ENCODE peak calls at places on chromosomes 6 and 20, in eight cellular contexts. I is NCI-H82; L is caudate nucleus; C is RWPE1; V is memory B cell; T is ELR; S is retina; F is stimulated activated CD4-positive, alpha-beta T cell treated with anti-CD3 and anti-CD28 coated beads, Interleukin-4, amount 100 ng/mL, for 24 hours. O is an unnamed sample.

GRCh38 chr20:58942549-58942948 is 38.5 kb upstream of the NELFCD start:
- DNase-seq in I (no peak), L (no peak), C (no peak), V (no peak), T (peak; percentile 3), S (no peak), F (no peak), O (no peak)

GRCh38 chr6:45163952-45164766 is 164.0 kb upstream of the RUNX2 start:
- DNase-seq in I (no peak), L (no peak), C (peak; percentile 58), V (no peak), T (peak; percentile 13), S (no peak), F (peak; percentile 66), O (no peak)

GRCh38 chr6:105968230-105968954 is 117.7 kb upstream of the PRDM1 start:
- DNase-seq in I (no peak), L (no peak), C (no peak), V (no peak), T (no peak), S (no peak), F (no peak), O (no peak)

GRCh38 chr6:165488624-165489295 is 174.3 kb downstream of the PDE10A start:
- DNase-seq in I (no peak), L (no peak), C (no peak), V (no peak), T (no peak), S (no peak), F (no peak), O (no peak)

GRCh38 chr6:139436521-139437348 is 62.3 kb upstream of the CITED2 start:
- DNase-seq in I (no peak), L (no peak), C (peak; percentile 55), V (no peak), T (peak; percentile 37), S (no peak), F (no peak), O (no peak)

GRCh38 chr6:129863664-129864063 is 2.5 kb upstream of the TMEM244 start:
- DNase-seq in I (no peak), L (no peak), C (peak; percentile 43), V (no peak), T (peak; percentile 98), S (no peak), F (no peak), O (no peak)

GRCh38 chr20:20711413-20711812 is 1.0 kb downstream of the RALGAPA2 start:
- DNase-seq in I (no peak), L (no peak), C (no peak), V (no peak), T (no peak), S (no peak), F (peak; percentile 25), O (no peak)

GRCh38 chr6:148423133-148423532 is 80.5 kb downstream of the SASH1 start:
- DNase-seq in I (no peak), L (no peak), C (no peak), V (no peak), T (peak; percentile 50), S (no peak), F (no peak), O (no peak)

GRCh38 chr6:151136141-151136755 is 103.5 kb upstream of the AKAP12 start:
- DNase-seq in I (no peak), L (no peak), C (no peak), V (no peak), T (no peak), S (no peak), F (no peak), O (no peak)

GRCh38 chr6:90896165-90896549 is 309.3 kb upstream of the MAP3K7 start:
- DNase-seq in I (peak; percentile 21), L (no peak), C (no peak), V (no peak), T (no peak), S (peak; percentile 51), F (no peak), O (no peak)

GRCh38 chr6:170057034-170057734 is 233.7 kb downstream of the DLL1 start:
- DNase-seq in I (no peak), L (no peak), C (no peak), V (no peak), T (no peak), S (no peak), F (no peak), O (peak; percentile 36)

GRCh38 chr6:50007821-50008220 is 14.0 kb downstream of the DEFB110 start:
- DNase-seq in I (no peak), L (no peak), C (peak; percentile 57), V (no peak), T (peak; percentile 65), S (no peak), F (no peak), O (no peak)

GRCh38 chr20:3093861-3094361 is 9.4 kb upstream of the AVP start:
- DNase-seq in I (no peak), L (no peak), C (no peak), V (no peak), T (no peak), S (no peak), F (no peak), O (no peak)

GRCh38 chr6:158086706-158087518 is 81.2 kb downstream of the SERAC1 start:
- DNase-seq in I (no peak), L (peak; percentile 5), C (no peak), V (no peak), T (no peak), S (no peak), F (no peak), O (no peak)

GRCh38 chr6:131894735-131895424 is 56.3 kb downstream of the CCN2 start:
- DNase-seq in I (no peak), L (no peak), C (no peak), V (no peak), T (no peak), S (no peak), F (no peak), O (peak; percentile 72)

GRCh38 chr6:9699890-9700289 is 715.0 kb downstream of the TFAP2A start:
- DNase-seq in I (peak; percentile 88), L (no peak), C (no peak), V (no peak), T (no peak), S (peak; percentile 2), F (no peak), O (no peak)

GRCh38 chr6:106557837-106558236 is 71.5 kb downstream of the RTN4IP1 start:
- DNase-seq in I (no peak), L (no peak), C (no peak), V (no peak), T (peak; percentile 24), S (no peak), F (no peak), O (no peak)

GRCh38 chr20:4465855-4466545 is 255.7 kb upstream of the PRND start:
- DNase-seq in I (no peak), L (no peak), C (no peak), V (no peak), T (no peak), S (no peak), F (no peak), O (no peak)

GRCh38 chr6:164502838-164503237 is 806.6 kb downstream of the C6orf118 start:
- DNase-seq in I (no peak), L (no peak), C (no peak), V (no peak), T (no peak), S (no peak), F (no peak), O (no peak)

GRCh38 chr6:139713416-139713815 is 339.0 kb upstream of the CITED2 start:
- DNase-seq in I (no peak), L (no peak), C (no peak), V (no peak), T (no peak), S (no peak), F (no peak), O (no peak)

GRCh38 chr6:39225543-39225942 is 3.7 kb downstream of the KCNK5 start:
- DNase-seq in I (no peak), L (no peak), C (no peak), V (no peak), T (no peak), S (no peak), F (no peak), O (peak; percentile 85)

GRCh38 chr6:33785766-33786165 is 3.2 kb downstream of the LEMD2 start:
- DNase-seq in I (no peak), L (no peak), C (no peak), V (no peak), T (peak; percentile 94), S (no peak), F (no peak), O (no peak)

GRCh38 chr6:84018453-84019061 is 15.0 kb upstream of the MRAP2 start:
- DNase-seq in I (peak; percentile 35), L (no peak), C (no peak), V (no peak), T (no peak), S (no peak), F (no peak), O (no peak)